ENCODE peak calls at places on chromosome 5, in five cellular contexts. F, L, M, J and S are unnamed samples. For H3K4me1, the result is how much of the 10 kb centered on the place peaks cover.

GRCh38 chr5:13251623-13252367 is 692.7 kb downstream of the DNAH5 start:
- DNase-seq in M (no peak), J (no peak), F (peak), L (no peak), S (no peak)

GRCh38 chr5:35709688-35710087 is 92.0 kb downstream of the SPEF2 start:
- DNase-seq in M (no peak), F (no peak), L (no peak), J (no peak), S (no peak)

GRCh38 chr5:32794086-32794485 is 83.0 kb downstream of the NPR3 start:
- DNase-seq in L (no peak), F (no peak), J (no peak), M (no peak), S (no peak)

GRCh38 chr5:112338681-112339337 is 80.3 kb downstream of the EPB41L4A start:
- DNase-seq in F (no peak), J (no peak), M (no peak), L (no peak), S (no peak)

GRCh38 chr5:160303690-160304089 is 8.7 kb downstream of the CCNJL start:
- DNase-seq in J (no peak), L (no peak), M (no peak), F (no peak), S (no peak)

GRCh38 chr5:59041355-59041754 is 458.5 kb downstream of the RAB3C start:
- DNase-seq in M (no peak), F (no peak), J (no peak), L (no peak), S (no peak)

GRCh38 chr5:64497390-64497789 is 8.4 kb upstream of the RGS7BP start:
- DNase-seq in L (no peak), M (no peak), F (no peak), J (no peak), S (no peak)

GRCh38 chr5:61277190-61277589 is 54.9 kb upstream of the ZSWIM6 start:
- DNase-seq in J (no peak), M (no peak), L (no peak), F (no peak), S (no peak)

GRCh38 chr5:125058185-125058826 is 311.9 kb upstream of the ZNF608 start:
- DNase-seq in F (no peak), L (no peak), J (no peak), M (no peak), S (no peak)

GRCh38 chr5:32551194-32551593 is 34.2 kb upstream of the SUB1 start:
- DNase-seq in L (no peak), J (no peak), F (no peak), M (no peak), S (no peak)

GRCh38 chr5:37834542-37835399 is 5.1 kb downstream of the GDNF start:
- DNase-seq in F (no peak), M (no peak), L (no peak), J (no peak), S (no peak)

GRCh38 chr5:94691270-94691669 is 72.8 kb downstream of the SLF1 start:
- DNase-seq in F (no peak), J (no peak), L (no peak), M (no peak), S (no peak)

GRCh38 chr5:141951341-141951781 is 6.6 kb downstream of the PCDH12 start:
- DNase-seq in M (no peak), L (peak), F (no peak), J (no peak), S (no peak)

GRCh38 chr5:54832846-54833245 is 152.5 kb downstream of the ESM1 start:
- DNase-seq in J (no peak), L (no peak), M (no peak), F (no peak), S (no peak)

GRCh38 chr5:66757219-66757833 is 161.1 kb downstream of the MAST4 start:
- DNase-seq in L (peak), J (peak), M (no peak), F (peak), S (no peak)

GRCh38 chr5:148991606-148992005 is 71.3 kb downstream of the SH3TC2 start:
- DNase-seq in M (no peak), J (no peak), F (no peak), L (no peak), S (no peak)

GRCh38 chr5:172897691-172898512 is 61.3 kb upstream of the RPL26L1 start:
- DNase-seq in L (no peak), M (no peak), J (no peak), F (no peak), S (no peak)

GRCh38 chr5:72269411-72269780 is 50.6 kb downstream of the MRPS27 start:
- DNase-seq in M (no peak), J (no peak), F (no peak), L (no peak), S (no peak)

GRCh38 chr5:134824681-134825080 is 21.1 kb upstream of the C5orf24 start:
- DNase-seq in J (no peak), L (no peak), F (no peak), M (no peak), S (no peak)

GRCh38 chr5:106489004-106489403 is 1181.7 kb downstream of the EFNA5 start:
- DNase-seq in M (no peak), L (no peak), F (no peak), J (no peak), S (no peak)

GRCh38 chr5:109945723-109946480 is 256.2 kb downstream of the MAN2A1 start:
- DNase-seq in F (no peak), J (no peak), M (no peak), L (no peak), S (no peak)

GRCh38 chr5:170788626-170789304 is 5.2 kb downstream of the GABRP start:
- DNase-seq in M (no peak), F (no peak), L (no peak), J (no peak), S (no peak)

GRCh38 chr5:179870403-179870903 is 11.8 kb upstream of the MRNIP start:
- DNase-seq in L (peak), J (peak), M (no peak), F (peak), S (no peak)

GRCh38 chr5:53403758-53404157 is 76.7 kb upstream of the FST start:
- DNase-seq in L (no peak), M (no peak), F (no peak), J (no peak), S (no peak)

GRCh38 chr5:60360355-60360754 is 339.6 kb downstream of the DEPDC1B start:
- DNase-seq in M (no peak), J (no peak), L (no peak), F (no peak), S (no peak)

GRCh38 chr5:83149671-83150070 is 72.3 kb downstream of the XRCC4 start:
- DNase-seq in J (no peak), M (no peak), L (no peak), F (no peak), S (no peak)

GRCh38 chr5:1385395-1386273 is 40.7 kb upstream of the CLPTM1L start:
- DNase-seq in F (peak), M (peak), L (peak), J (peak), S (peak)

GRCh38 chr5:150249744-150250143 is 39.8 kb downstream of the CAMK2A start:
- DNase-seq in F (no peak), J (no peak), L (no peak), M (no peak), S (no peak)

GRCh38 chr5:123571927-123572326 is 60.0 kb downstream of the CSNK1G3 start:
- DNase-seq in F (no peak), J (no peak), M (no peak), L (no peak), S (no peak)

GRCh38 chr5:51500-51823 is 40.5 kb upstream of the PLEKHG4B start:
- DNase-seq in L (no peak), J (no peak), M (no peak), F (no peak), S (no peak)

GRCh38 chr5:176769911-176770310 is 40.4 kb upstream of the UNC5A start:
- DNase-seq in M (no peak), L (no peak), J (no peak), F (no peak), S (no peak)

GRCh38 chr5:111774525-111774924 is 17.5 kb upstream of the NREP start:
- DNase-seq in F (peak), J (no peak), L (peak), M (no peak), S (no peak)

GRCh38 chr5:108615216-108615615 is 132.5 kb upstream of the FER start:
- DNase-seq in J (no peak), L (no peak), F (no peak), M (no peak), S (no peak)

GRCh38 chr5:19771174-19771835 is 216.7 kb downstream of the CDH18 start:
- DNase-seq in F (no peak), M (no peak), L (no peak), J (no peak), S (no peak)
- H3K4me1 ChIP-seq in F (under half), M (under half), L (under half), J (under half), S (under half)

GRCh38 chr5:57651127-57651526 is 168.5 kb upstream of the ACTBL2 start:
- DNase-seq in F (no peak), J (no peak), L (no peak), M (no peak), S (no peak)

GRCh38 chr5:57653636-57654290 is 171.2 kb upstream of the ACTBL2 start:
- DNase-seq in J (no peak), L (no peak), F (no peak), M (no peak), S (no peak)

GRCh38 chr5:57655228-57655627 is 172.6 kb upstream of the ACTBL2 start:
- DNase-seq in L (no peak), J (no peak), F (no peak), M (no peak), S (no peak)

GRCh38 chr5:57650360-57651069 is 167.9 kb upstream of the ACTBL2 start:
- DNase-seq in J (no peak), M (no peak), L (peak), F (peak), S (no peak)
- H3K27ac ChIP-seq in J (no peak), M (no peak), L (no peak), F (no peak), S (no peak)

GRCh38 chr5:126376443-126376842 is 46.8 kb upstream of the GRAMD2B start:
- DNase-seq in L (no peak), J (peak), M (no peak), F (no peak), S (no peak)

GRCh38 chr5:126369995-126370731 is 53.0 kb upstream of the GRAMD2B start:
- DNase-seq in J (no peak), M (no peak), L (no peak), F (no peak), S (no peak)

GRCh38 chr5:126377444-126377843 is 45.8 kb upstream of the GRAMD2B start:
- DNase-seq in L (no peak), M (no peak), F (no peak), J (no peak), S (no peak)

GRCh38 chr5:126370796-126371718 is 52.2 kb upstream of the GRAMD2B start:
- DNase-seq in F (peak), J (no peak), M (no peak), L (no peak), S (no peak)

DNA sequence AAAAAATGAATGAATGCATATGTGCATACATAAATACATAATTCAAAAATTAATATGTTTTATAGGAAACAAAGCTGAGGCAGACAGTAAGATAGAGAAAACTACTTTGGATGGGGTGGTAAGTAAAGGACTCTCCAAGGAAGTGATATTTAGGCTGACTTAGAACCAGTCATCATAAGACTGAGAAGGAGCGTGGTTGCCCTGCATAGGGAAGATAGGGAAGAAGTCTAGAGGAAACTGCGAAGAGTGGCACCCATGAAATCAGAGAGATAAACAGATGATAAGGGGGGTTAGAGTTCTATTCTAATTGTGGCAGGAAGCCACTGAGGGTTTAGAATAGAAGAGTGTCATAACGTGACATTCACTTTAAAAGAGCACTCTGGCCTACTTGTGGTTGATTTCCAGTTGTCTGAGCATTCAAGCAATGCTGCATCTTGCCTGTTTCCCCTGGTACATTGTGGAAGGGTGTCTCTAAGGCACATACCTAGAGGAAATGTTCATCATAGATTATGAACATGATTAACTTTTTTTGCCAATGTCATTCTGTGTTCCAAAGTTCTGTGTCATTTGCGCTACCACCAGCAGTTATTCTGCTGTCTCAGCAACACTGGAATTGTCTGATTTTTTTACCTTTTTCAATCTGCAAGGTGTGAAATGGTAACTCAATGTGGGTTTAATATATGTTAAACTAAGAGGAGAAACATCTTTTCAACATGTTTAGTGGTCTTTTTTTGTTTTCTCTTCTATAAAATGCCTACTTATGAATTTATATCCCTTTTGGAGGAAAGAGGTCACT is 49.4 kb upstream of the GRAMD2B start:
- DNase-seq in F (no peak), M (peak), L (no peak), J (no peak), S (no peak)
- H3K4me3 ChIP-seq in F (no peak), M (no peak), L (no peak), J (no peak), S (no peak)

DNA sequence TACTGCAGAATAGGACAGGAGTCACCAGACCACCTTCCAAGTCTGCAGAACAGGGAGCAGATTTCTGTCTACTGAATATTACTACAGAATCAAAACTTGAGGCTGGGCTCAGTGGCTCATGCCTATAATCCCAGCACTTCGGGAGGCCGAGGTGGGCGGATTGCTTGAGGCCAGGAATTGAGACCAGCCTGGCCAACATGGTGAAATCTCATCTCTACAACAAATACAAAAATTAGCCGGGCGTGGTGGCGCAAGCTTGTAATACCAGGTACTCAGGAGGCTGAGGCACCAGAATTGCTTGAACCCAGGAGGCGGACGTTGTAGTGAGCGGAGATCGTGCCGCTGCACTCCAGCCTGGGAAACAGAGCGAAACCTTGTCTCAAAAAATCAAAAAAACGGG is 710.8 kb upstream of the WWC1 start:
- DNase-seq in M (no peak), J (no peak), L (no peak), F (no peak), S (no peak)
- H3K4me1 ChIP-seq in M (under half), J (under half), L (under half), F (under half), S (under half)

GRCh38 chr5:14598225-14598624 is 16.6 kb downstream of the OTULINL start:
- DNase-seq in L (no peak), F (no peak), J (no peak), M (no peak), S (no peak)

GRCh38 chr5:14599717-14600116 is 18.1 kb downstream of the OTULINL start:
- DNase-seq in F (no peak), M (no peak), L (no peak), J (no peak), S (no peak)

GRCh38 chr5:14603141-14603540 is 21.5 kb downstream of the OTULINL start:
- DNase-seq in J (no peak), M (no peak), L (no peak), F (no peak), S (no peak)

GRCh38 chr5:14597080-14597479 is 15.5 kb downstream of the OTULINL start:
- DNase-seq in M (no peak), J (no peak), F (no peak), L (no peak), S (no peak)

DNA sequence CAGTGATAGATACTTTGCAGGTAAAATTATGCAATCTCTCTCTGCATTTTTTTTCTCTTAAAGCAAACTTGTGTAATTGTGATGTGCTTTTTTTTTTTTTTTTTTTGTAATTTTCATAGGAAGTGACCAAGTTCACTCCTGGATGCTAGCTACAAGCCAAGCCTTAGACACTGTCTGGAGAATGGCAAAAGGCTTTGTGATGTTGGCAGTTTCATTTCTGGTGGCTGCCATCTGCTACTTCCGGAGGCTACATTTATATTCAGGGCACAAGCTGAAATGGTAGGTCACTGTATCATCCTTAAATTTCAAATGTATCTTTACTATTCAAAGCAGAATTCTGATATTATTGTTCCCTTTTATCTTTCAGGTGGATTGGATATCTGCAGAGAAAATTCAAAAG is 19.3 kb downstream of the OTULINL start:
- DNase-seq in J (no peak), M (no peak), L (no peak), F (no peak), S (no peak)
- H3K27ac ChIP-seq in J (no peak), M (no peak), L (no peak), F (no peak), S (no peak)

GRCh38 chr5:139795074-139796001 is at the start of gene PSD2:
- DNase-seq in J (no peak), M (no peak), L (no peak), F (peak), S (no peak)
- H3K4me3 ChIP-seq in J (no peak), M (no peak), L (no peak), F (peak), S (peak)

DNA sequence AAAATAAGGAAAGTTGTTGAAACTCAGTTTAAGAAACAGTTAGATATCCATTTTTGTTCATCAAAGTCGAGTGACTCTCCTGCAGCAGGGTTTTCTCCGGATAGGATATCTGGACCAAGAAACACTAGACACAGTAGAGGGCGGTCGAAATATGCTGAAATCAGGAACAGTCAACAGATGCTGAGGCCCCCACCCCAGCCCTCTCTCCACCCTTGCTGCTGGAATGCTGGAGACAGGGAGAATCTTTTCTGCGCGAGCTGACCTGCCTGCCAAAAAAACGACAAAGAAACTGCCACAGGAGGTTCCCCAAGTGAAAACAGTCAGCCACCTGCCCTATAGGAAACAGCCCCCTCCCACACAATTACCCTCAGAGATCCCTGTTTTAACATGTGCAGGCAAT is 4.3 kb upstream of the IL13 start:
- DNase-seq in L (no peak), F (peak), M (no peak), J (no peak), S (no peak)
- H3K4me1 ChIP-seq in L (under half), F (under half), M (under half), J (under half), S (under half)